ENCODE peak calls at places on chromosomes 13 and 19, in five cellular contexts. One of them, this sample, is unnamed.

GRCh38 chr13:39599842-39600241 is 3.2 kb downstream of the LHFPL6 start:
- DNase-seq in WTC11: no peak
- DNase-seq in lower lobe of right lung: no peak
- DNase-seq in T-helper 17 cell: no peak
- DNase-seq in endothelial cell: no peak
- DNase-seq in this sample: no peak

GRCh38 chr19:11463391-11463790 is 17.5 kb downstream of the ELAVL3 start:
- DNase-seq in WTC11: no peak
- DNase-seq in lower lobe of right lung: no peak
- DNase-seq in T-helper 17 cell: no peak
- DNase-seq in endothelial cell: no peak
- DNase-seq in this sample: no peak

GRCh38 chr13:105806335-105806920 is 729.0 kb downstream of the EFNB2 start:
- DNase-seq in WTC11: no peak
- DNase-seq in lower lobe of right lung: no peak
- DNase-seq in T-helper 17 cell: no peak
- DNase-seq in endothelial cell: no peak
- DNase-seq in this sample: no peak

GRCh38 chr13:114124921-114125320 is 7.5 kb downstream of the RASA3 start:
- DNase-seq in WTC11: no peak
- DNase-seq in lower lobe of right lung: no peak
- DNase-seq in T-helper 17 cell: no peak
- DNase-seq in endothelial cell: no peak
- DNase-seq in this sample: no peak

GRCh38 chr13:107553838-107554237 is 661.5 kb downstream of the LIG4 start:
- DNase-seq in WTC11: no peak
- DNase-seq in lower lobe of right lung: no peak
- DNase-seq in T-helper 17 cell: no peak
- DNase-seq in endothelial cell: no peak
- DNase-seq in this sample: no peak

GRCh38 chr19:2558543-2558942 is 82.6 kb downstream of the GADD45B start:
- DNase-seq in WTC11: no peak
- DNase-seq in lower lobe of right lung: no peak
- DNase-seq in T-helper 17 cell: no peak
- DNase-seq in endothelial cell: no peak
- DNase-seq in this sample: no peak

GRCh38 chr13:66992183-66992582 is 238.0 kb downstream of the PCDH9 start:
- DNase-seq in WTC11: no peak
- DNase-seq in lower lobe of right lung: no peak
- DNase-seq in T-helper 17 cell: no peak
- DNase-seq in endothelial cell: no peak
- DNase-seq in this sample: no peak

GRCh38 chr13:37595162-37595561 is 3.4 kb downstream of the POSTN start:
- DNase-seq in WTC11: no peak
- DNase-seq in lower lobe of right lung: no peak
- DNase-seq in T-helper 17 cell: no peak
- DNase-seq in endothelial cell: no peak
- DNase-seq in this sample: no peak

GRCh38 chr13:112843392-112844250 is 125.4 kb upstream of the MCF2L start:
- DNase-seq in WTC11: no peak
- DNase-seq in lower lobe of right lung: no peak
- DNase-seq in T-helper 17 cell: no peak
- DNase-seq in endothelial cell: no peak
- DNase-seq in this sample: no peak

GRCh38 chr13:98133949-98134348 is 8.9 kb upstream of the FARP1 start:
- DNase-seq in WTC11: no peak
- DNase-seq in lower lobe of right lung: no peak
- DNase-seq in T-helper 17 cell: no peak
- DNase-seq in endothelial cell: no peak
- DNase-seq in this sample: no peak

GRCh38 chr13:110387451-110388140 is 80.5 kb downstream of the COL4A2 start:
- DNase-seq in WTC11: peak; percentile 56
- DNase-seq in lower lobe of right lung: no peak
- DNase-seq in T-helper 17 cell: no peak
- DNase-seq in endothelial cell: no peak
- DNase-seq in this sample: peak; percentile 75

GRCh38 chr13:45951724-45952123 is 100.2 kb upstream of the SIAH3 start:
- DNase-seq in WTC11: no peak
- DNase-seq in lower lobe of right lung: no peak
- DNase-seq in T-helper 17 cell: no peak
- DNase-seq in endothelial cell: no peak
- DNase-seq in this sample: no peak

GRCh38 chr13:80334582-80335260 is 6.2 kb downstream of the SPRY2 start:
- DNase-seq in WTC11: no peak
- DNase-seq in lower lobe of right lung: no peak
- DNase-seq in T-helper 17 cell: no peak
- DNase-seq in endothelial cell: no peak
- DNase-seq in this sample: no peak

GRCh38 chr13:20566917-20567755 is at the start of gene IFT88:
- DNase-seq in WTC11: peak; percentile 88
- DNase-seq in lower lobe of right lung: peak; percentile 93
- DNase-seq in T-helper 17 cell: peak; percentile 73
- DNase-seq in endothelial cell: peak; percentile 91
- DNase-seq in this sample: peak; percentile 96

GRCh38 chr19:54114340-54114826 is 1.1 kb downstream of the TFPT start:
- DNase-seq in WTC11: no peak
- DNase-seq in lower lobe of right lung: peak; percentile 66
- DNase-seq in T-helper 17 cell: peak; percentile 40
- DNase-seq in endothelial cell: peak; percentile 45
- DNase-seq in this sample: no peak

GRCh38 chr19:8445488-8446001 is 770 bp downstream of the HNRNPM start:
- DNase-seq in WTC11: peak; percentile 50
- DNase-seq in lower lobe of right lung: peak; percentile 72
- DNase-seq in T-helper 17 cell: peak; percentile 40
- DNase-seq in endothelial cell: peak; percentile 60
- DNase-seq in this sample: peak; percentile 85

GRCh38 chr13:83215627-83216026 is 666.6 kb downstream of the SLITRK1 start:
- DNase-seq in WTC11: no peak
- DNase-seq in lower lobe of right lung: no peak
- DNase-seq in T-helper 17 cell: no peak
- DNase-seq in endothelial cell: no peak
- DNase-seq in this sample: no peak

GRCh38 chr13:91986771-91987515 is 588.5 kb downstream of the GPC5 start:
- DNase-seq in WTC11: no peak
- DNase-seq in lower lobe of right lung: no peak
- DNase-seq in T-helper 17 cell: no peak
- DNase-seq in endothelial cell: no peak
- DNase-seq in this sample: no peak

GRCh38 chr13:65943024-65943423 is 1287.1 kb downstream of the PCDH9 start:
- DNase-seq in WTC11: no peak
- DNase-seq in lower lobe of right lung: no peak
- DNase-seq in T-helper 17 cell: no peak
- DNase-seq in endothelial cell: no peak
- DNase-seq in this sample: no peak

GRCh38 chr13:23996456-23996855 is 99.2 kb upstream of the C1QTNF9B start:
- DNase-seq in WTC11: no peak
- DNase-seq in lower lobe of right lung: no peak
- DNase-seq in T-helper 17 cell: no peak
- DNase-seq in endothelial cell: no peak
- DNase-seq in this sample: no peak

GRCh38 chr19:1446713-1447564 is 3.0 kb upstream of the APC2 start:
- DNase-seq in WTC11: peak; percentile 58
- DNase-seq in lower lobe of right lung: no peak
- DNase-seq in T-helper 17 cell: no peak
- DNase-seq in endothelial cell: peak; percentile 55
- DNase-seq in this sample: no peak

GRCh38 chr13:29182216-29182615 is 362.1 kb downstream of the MTUS2 start:
- DNase-seq in WTC11: no peak
- DNase-seq in lower lobe of right lung: no peak
- DNase-seq in T-helper 17 cell: no peak
- DNase-seq in endothelial cell: no peak
- DNase-seq in this sample: no peak

GRCh38 chr19:7970716-7971448 is 27.4 kb upstream of the TIMM44 start:
- DNase-seq in WTC11: peak; percentile 85
- DNase-seq in lower lobe of right lung: peak; percentile 35
- DNase-seq in T-helper 17 cell: no peak
- DNase-seq in endothelial cell: peak; percentile 69
- DNase-seq in this sample: no peak

This sample was measured in right cardiac atrium.